ENCODE peak calls at places on chromosomes 16 and 17, in eight cellular contexts. One of them, this sample, is unnamed.

GRCh38 chr16:12901204-12901596 is 198 bp upstream of the SHISA9 start:
- DNase-seq in A549: no peak
- DNase-seq in uterus: no peak
- DNase-seq in prostate gland: no peak
- DNase-seq in upper lobe of right lung: no peak
- DNase-seq in suprapubic skin: no peak
- DNase-seq in progenitor cell of endocrine pancreas: peak; percentile 43
- DNase-seq in dorsolateral prefrontal cortex: peak; percentile 49
- DNase-seq in this sample: no peak

GRCh38 chr17:8126306-8127066 is 2.6 kb upstream of the HES7 start:
- DNase-seq in A549: peak; percentile 80
- DNase-seq in uterus: peak; percentile 46
- DNase-seq in prostate gland: peak; percentile 56
- DNase-seq in upper lobe of right lung: peak; percentile 74
- DNase-seq in suprapubic skin: no peak
- DNase-seq in progenitor cell of endocrine pancreas: no peak
- DNase-seq in dorsolateral prefrontal cortex: no peak
- DNase-seq in this sample: no peak

GRCh38 chr17:9002610-9003354 is 18.5 kb upstream of the NTN1 start:
- DNase-seq in A549: peak; percentile 47
- DNase-seq in uterus: peak; percentile 28
- DNase-seq in prostate gland: peak; percentile 21
- DNase-seq in upper lobe of right lung: no peak
- DNase-seq in suprapubic skin: no peak
- DNase-seq in progenitor cell of endocrine pancreas: peak; percentile 47
- DNase-seq in dorsolateral prefrontal cortex: no peak
- DNase-seq in this sample: no peak

GRCh38 chr17:64060331-64060730 is 39.9 kb upstream of the ICAM2 start:
- DNase-seq in A549: no peak
- DNase-seq in uterus: no peak
- DNase-seq in prostate gland: no peak
- DNase-seq in upper lobe of right lung: no peak
- DNase-seq in suprapubic skin: no peak
- DNase-seq in progenitor cell of endocrine pancreas: no peak
- DNase-seq in dorsolateral prefrontal cortex: no peak
- DNase-seq in this sample: no peak

GRCh38 chr17:20095366-20096080 is 86.4 kb downstream of the SPECC1 start:
- DNase-seq in A549: peak; percentile 65
- DNase-seq in uterus: peak; percentile 66
- DNase-seq in prostate gland: peak; percentile 21
- DNase-seq in upper lobe of right lung: no peak
- DNase-seq in suprapubic skin: no peak
- DNase-seq in progenitor cell of endocrine pancreas: peak; percentile 24
- DNase-seq in dorsolateral prefrontal cortex: peak; percentile 89
- DNase-seq in this sample: no peak

GRCh38 chr17:44916781-44917241 is 1.5 kb upstream of the GFAP start:
- DNase-seq in A549: no peak
- DNase-seq in uterus: peak; percentile 54
- DNase-seq in prostate gland: peak; percentile 70
- DNase-seq in upper lobe of right lung: peak; percentile 66
- DNase-seq in suprapubic skin: no peak
- DNase-seq in progenitor cell of endocrine pancreas: no peak
- DNase-seq in dorsolateral prefrontal cortex: peak; percentile 84
- DNase-seq in this sample: no peak

GRCh38 chr17:40460585-40460975 is 17.3 kb downstream of the IGFBP4 start:
- DNase-seq in A549: no peak
- DNase-seq in uterus: no peak
- DNase-seq in prostate gland: no peak
- DNase-seq in upper lobe of right lung: no peak
- DNase-seq in suprapubic skin: no peak
- DNase-seq in progenitor cell of endocrine pancreas: no peak
- DNase-seq in dorsolateral prefrontal cortex: no peak
- DNase-seq in this sample: no peak

GRCh38 chr16:11138026-11138768 is 117.8 kb downstream of the SOCS1 start:
- DNase-seq in A549: no peak
- DNase-seq in uterus: no peak
- DNase-seq in prostate gland: no peak
- DNase-seq in upper lobe of right lung: no peak
- DNase-seq in suprapubic skin: no peak
- DNase-seq in progenitor cell of endocrine pancreas: no peak
- DNase-seq in dorsolateral prefrontal cortex: no peak
- DNase-seq in this sample: no peak

GRCh38 chr16:68253721-68254120 is 8.5 kb downstream of the PLA2G15 start:
- DNase-seq in A549: no peak
- DNase-seq in uterus: no peak
- DNase-seq in prostate gland: no peak
- DNase-seq in upper lobe of right lung: no peak
- DNase-seq in suprapubic skin: no peak
- DNase-seq in progenitor cell of endocrine pancreas: no peak
- DNase-seq in dorsolateral prefrontal cortex: no peak
- DNase-seq in this sample: no peak

GRCh38 chr17:76121932-76122383 is 18.4 kb upstream of the EXOC7 start:
- DNase-seq in A549: no peak
- DNase-seq in uterus: no peak
- DNase-seq in prostate gland: no peak
- DNase-seq in upper lobe of right lung: no peak
- DNase-seq in suprapubic skin: no peak
- DNase-seq in progenitor cell of endocrine pancreas: no peak
- DNase-seq in dorsolateral prefrontal cortex: no peak
- DNase-seq in this sample: no peak

GRCh38 chr16:10678655-10679054 is 16.1 kb downstream of the TEKT5 start:
- DNase-seq in A549: no peak
- DNase-seq in uterus: no peak
- DNase-seq in prostate gland: no peak
- DNase-seq in upper lobe of right lung: no peak
- DNase-seq in suprapubic skin: no peak
- DNase-seq in progenitor cell of endocrine pancreas: no peak
- DNase-seq in dorsolateral prefrontal cortex: no peak
- DNase-seq in this sample: no peak

GRCh38 chr17:41013181-41013580 is 4.3 kb upstream of the KRTAP3-1 start:
- DNase-seq in A549: no peak
- DNase-seq in uterus: no peak
- DNase-seq in prostate gland: no peak
- DNase-seq in upper lobe of right lung: no peak
- DNase-seq in suprapubic skin: no peak
- DNase-seq in progenitor cell of endocrine pancreas: no peak
- DNase-seq in dorsolateral prefrontal cortex: no peak
- DNase-seq in this sample: no peak

GRCh38 chr16:85086347-85087291 is 25.7 kb downstream of the CIBAR2 start:
- DNase-seq in A549: peak; percentile 70
- DNase-seq in uterus: peak; percentile 71
- DNase-seq in prostate gland: peak; percentile 57
- DNase-seq in upper lobe of right lung: peak; percentile 83
- DNase-seq in suprapubic skin: peak; percentile 87
- DNase-seq in progenitor cell of endocrine pancreas: peak; percentile 52
- DNase-seq in dorsolateral prefrontal cortex: peak; percentile 52
- DNase-seq in this sample: peak; percentile 74

GRCh38 chr17:44004077-44004760 is at the start of gene NAGS:
- DNase-seq in A549: no peak
- DNase-seq in uterus: no peak
- DNase-seq in prostate gland: no peak
- DNase-seq in upper lobe of right lung: peak; percentile 85
- DNase-seq in suprapubic skin: no peak
- DNase-seq in progenitor cell of endocrine pancreas: no peak
- DNase-seq in dorsolateral prefrontal cortex: no peak
- DNase-seq in this sample: no peak

GRCh38 chr16:11256657-11257130 is 690 bp upstream of the SOCS1 start:
- DNase-seq in A549: peak; percentile 48
- DNase-seq in uterus: no peak
- DNase-seq in prostate gland: peak; percentile 29
- DNase-seq in upper lobe of right lung: no peak
- DNase-seq in suprapubic skin: peak; percentile 90
- DNase-seq in progenitor cell of endocrine pancreas: peak; percentile 42
- DNase-seq in dorsolateral prefrontal cortex: no peak
- DNase-seq in this sample: no peak

GRCh38 chr16:1019234-1019933 is 37.8 kb downstream of the SOX8 start:
- DNase-seq in A549: no peak
- DNase-seq in uterus: no peak
- DNase-seq in prostate gland: no peak
- DNase-seq in upper lobe of right lung: no peak
- DNase-seq in suprapubic skin: no peak
- DNase-seq in progenitor cell of endocrine pancreas: no peak
- DNase-seq in dorsolateral prefrontal cortex: peak; percentile 82
- DNase-seq in this sample: no peak

GRCh38 chr17:28145348-28145747 is 102.9 kb downstream of the NLK start:
- DNase-seq in A549: no peak
- DNase-seq in uterus: no peak
- DNase-seq in prostate gland: no peak
- DNase-seq in upper lobe of right lung: no peak
- DNase-seq in suprapubic skin: no peak
- DNase-seq in progenitor cell of endocrine pancreas: no peak
- DNase-seq in dorsolateral prefrontal cortex: no peak
- DNase-seq in this sample: no peak

GRCh38 chr16:16073884-16074781 is 124.7 kb downstream of the ABCC1 start:
- DNase-seq in A549: peak; percentile 75
- DNase-seq in uterus: no peak
- DNase-seq in prostate gland: no peak
- DNase-seq in upper lobe of right lung: peak; percentile 77
- DNase-seq in suprapubic skin: no peak
- DNase-seq in progenitor cell of endocrine pancreas: no peak
- DNase-seq in dorsolateral prefrontal cortex: no peak
- DNase-seq in this sample: no peak

GRCh38 chr16:979859-980594 is 1.5 kb upstream of the SOX8 start:
- DNase-seq in A549: no peak
- DNase-seq in uterus: no peak
- DNase-seq in prostate gland: no peak
- DNase-seq in upper lobe of right lung: no peak
- DNase-seq in suprapubic skin: no peak
- DNase-seq in progenitor cell of endocrine pancreas: no peak
- DNase-seq in dorsolateral prefrontal cortex: no peak
- DNase-seq in this sample: no peak

GRCh38 chr17:81608605-81609004 is 28.3 kb downstream of the NPLOC4 start:
- DNase-seq in A549: no peak
- DNase-seq in uterus: no peak
- DNase-seq in prostate gland: no peak
- DNase-seq in upper lobe of right lung: no peak
- DNase-seq in suprapubic skin: no peak
- DNase-seq in progenitor cell of endocrine pancreas: no peak
- DNase-seq in dorsolateral prefrontal cortex: no peak
- DNase-seq in this sample: no peak
- TF ChIP-seq CTCF in A549: no peak
- TF ChIP-seq CTCF in uterus: no peak
- TF ChIP-seq CTCF in prostate gland: no peak
- TF ChIP-seq CTCF in upper lobe of right lung: no peak
- TF ChIP-seq CTCF in suprapubic skin: no peak
- TF ChIP-seq CTCF in progenitor cell of endocrine pancreas: no peak
- TF ChIP-seq CTCF in dorsolateral prefrontal cortex: no peak
- TF ChIP-seq CTCF in this sample: no peak

GRCh38 chr16:74766729-74767128 is 7.9 kb downstream of the FA2H start:
- DNase-seq in A549: no peak
- DNase-seq in uterus: no peak
- DNase-seq in prostate gland: no peak
- DNase-seq in upper lobe of right lung: no peak
- DNase-seq in suprapubic skin: no peak
- DNase-seq in progenitor cell of endocrine pancreas: no peak
- DNase-seq in dorsolateral prefrontal cortex: no peak
- DNase-seq in this sample: no peak
- TF ChIP-seq CTCF in A549: peak; percentile 11
- TF ChIP-seq CTCF in uterus: no peak
- TF ChIP-seq CTCF in prostate gland: no peak
- TF ChIP-seq CTCF in upper lobe of right lung: no peak
- TF ChIP-seq CTCF in suprapubic skin: no peak
- TF ChIP-seq CTCF in progenitor cell of endocrine pancreas: no peak
- TF ChIP-seq CTCF in dorsolateral prefrontal cortex: no peak
- TF ChIP-seq CTCF in this sample: no peak

DNA sequence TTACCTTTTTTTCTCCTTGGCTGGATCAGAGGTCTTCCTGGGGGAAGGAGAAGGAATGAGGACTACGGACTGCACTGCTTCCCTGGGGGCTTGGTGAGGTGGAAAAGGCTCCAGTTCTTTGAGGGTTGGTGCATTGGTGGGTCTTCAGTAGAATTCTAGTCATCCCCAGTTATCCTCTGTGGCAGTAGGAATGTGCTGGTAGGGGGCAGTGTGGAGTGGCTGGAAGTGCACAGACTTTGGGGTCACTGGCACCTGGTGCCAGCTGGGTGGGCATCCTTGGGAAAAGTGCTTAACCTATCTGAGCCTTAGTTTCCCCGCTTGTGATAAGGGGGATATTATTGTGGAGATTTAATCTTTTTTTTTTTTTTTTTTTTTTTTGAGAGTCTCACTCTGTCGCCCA is 6.3 kb downstream of the TAC4 start:
- DNase-seq in A549: no peak
- DNase-seq in uterus: no peak
- DNase-seq in prostate gland: no peak
- DNase-seq in upper lobe of right lung: peak; percentile 10
- DNase-seq in suprapubic skin: no peak
- DNase-seq in progenitor cell of endocrine pancreas: no peak
- DNase-seq in dorsolateral prefrontal cortex: no peak
- DNase-seq in this sample: no peak
- TF ChIP-seq CTCF in A549: no peak
- TF ChIP-seq CTCF in uterus: no peak
- TF ChIP-seq CTCF in prostate gland: no peak
- TF ChIP-seq CTCF in upper lobe of right lung: no peak
- TF ChIP-seq CTCF in suprapubic skin: no peak
- TF ChIP-seq CTCF in progenitor cell of endocrine pancreas: no peak
- TF ChIP-seq CTCF in dorsolateral prefrontal cortex: no peak
- TF ChIP-seq CTCF in this sample: no peak

GRCh38 chr17:2416010-2416734 is 15.3 kb upstream of the MNT start:
- DNase-seq in A549: peak; percentile 84
- DNase-seq in uterus: peak; percentile 94
- DNase-seq in prostate gland: peak; percentile 86
- DNase-seq in upper lobe of right lung: peak; percentile 91
- DNase-seq in suprapubic skin: peak; percentile 94
- DNase-seq in progenitor cell of endocrine pancreas: peak; percentile 91
- DNase-seq in dorsolateral prefrontal cortex: peak; percentile 91
- DNase-seq in this sample: peak; percentile 99

GRCh38 chr17:2414665-2415064 is 13.8 kb upstream of the MNT start:
- DNase-seq in A549: no peak
- DNase-seq in uterus: no peak
- DNase-seq in prostate gland: no peak
- DNase-seq in upper lobe of right lung: no peak
- DNase-seq in suprapubic skin: peak; percentile 77
- DNase-seq in progenitor cell of endocrine pancreas: no peak
- DNase-seq in dorsolateral prefrontal cortex: no peak
- DNase-seq in this sample: no peak

GRCh38 chr17:2410951-2411350 is 10.1 kb upstream of the MNT start:
- DNase-seq in A549: peak; percentile 12
- DNase-seq in uterus: no peak
- DNase-seq in prostate gland: no peak
- DNase-seq in upper lobe of right lung: no peak
- DNase-seq in suprapubic skin: peak; percentile 63
- DNase-seq in progenitor cell of endocrine pancreas: no peak
- DNase-seq in dorsolateral prefrontal cortex: no peak
- DNase-seq in this sample: no peak

GRCh38 chr17:2415081-2415480 is 14.2 kb upstream of the MNT start:
- DNase-seq in A549: no peak
- DNase-seq in uterus: no peak
- DNase-seq in prostate gland: no peak
- DNase-seq in upper lobe of right lung: no peak
- DNase-seq in suprapubic skin: peak; percentile 56
- DNase-seq in progenitor cell of endocrine pancreas: no peak
- DNase-seq in dorsolateral prefrontal cortex: no peak
- DNase-seq in this sample: no peak

DNA sequence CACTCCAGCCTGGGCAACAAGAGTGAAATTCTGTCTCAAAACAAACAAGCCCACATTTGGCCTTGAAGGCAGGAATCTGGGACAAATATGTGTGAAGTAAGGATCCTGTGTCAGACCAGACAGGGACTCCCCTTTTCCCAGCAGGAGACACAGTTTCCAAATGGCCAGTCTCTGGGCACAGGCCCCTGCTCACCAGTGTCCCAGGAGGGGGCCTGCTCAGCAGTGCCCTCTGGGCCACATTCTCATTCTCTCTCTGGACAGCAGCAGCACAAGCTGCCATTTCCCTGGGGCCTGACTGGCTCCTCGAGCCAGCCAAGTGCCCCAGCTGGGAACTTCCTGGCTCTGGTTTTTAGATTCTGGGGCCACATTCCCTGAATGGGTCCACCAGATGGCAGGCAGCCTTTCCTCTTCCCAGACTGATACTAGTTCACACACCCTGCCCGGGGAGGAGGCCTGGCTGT is 11.7 kb upstream of the MNT start:
- DNase-seq in A549: no peak
- DNase-seq in uterus: no peak
- DNase-seq in prostate gland: no peak
- DNase-seq in upper lobe of right lung: peak; percentile 41
- DNase-seq in suprapubic skin: peak; percentile 53
- DNase-seq in progenitor cell of endocrine pancreas: no peak
- DNase-seq in dorsolateral prefrontal cortex: no peak
- DNase-seq in this sample: no peak
- TF ChIP-seq CTCF in A549: peak; percentile 14
- TF ChIP-seq CTCF in uterus: no peak
- TF ChIP-seq CTCF in prostate gland: no peak
- TF ChIP-seq CTCF in upper lobe of right lung: no peak
- TF ChIP-seq CTCF in suprapubic skin: no peak
- TF ChIP-seq CTCF in progenitor cell of endocrine pancreas: no peak
- TF ChIP-seq CTCF in dorsolateral prefrontal cortex: peak; percentile 17
- TF ChIP-seq CTCF in this sample: no peak